ENCODE peak calls at places on chromosome 2, in nine cellular contexts. One of them, this sample, is unnamed.

GRCh38 chr2:95356821-95357700 is 45.4 kb upstream of the FAHD2A start:
- DNase-seq in breast epithelium: peak; percentile 45
- DNase-seq in spleen: no peak
- DNase-seq in heart left ventricle: no peak
- DNase-seq in tibial nerve: no peak
- DNase-seq in body of pancreas: no peak
- DNase-seq in right lobe of liver: peak; percentile 28
- DNase-seq in A549: no peak
- DNase-seq in transverse colon: no peak
- DNase-seq in this sample: no peak

GRCh38 chr2:200993097-200993496 is 29.6 kb upstream of the ORC2 start:
- DNase-seq in A549: no peak
- DNase-seq in spleen: no peak
- DNase-seq in breast epithelium: no peak
- DNase-seq in heart left ventricle: no peak
- DNase-seq in body of pancreas: no peak
- DNase-seq in right lobe of liver: no peak
- DNase-seq in tibial nerve: no peak
- DNase-seq in transverse colon: no peak
- DNase-seq in this sample: no peak

GRCh38 chr2:28358668-28359201 is 33.9 kb upstream of the FOSL2 start:
- DNase-seq in tibial nerve: no peak
- DNase-seq in spleen: no peak
- DNase-seq in heart left ventricle: no peak
- DNase-seq in breast epithelium: no peak
- DNase-seq in A549: no peak
- DNase-seq in right lobe of liver: no peak
- DNase-seq in body of pancreas: no peak
- DNase-seq in transverse colon: no peak
- DNase-seq in this sample: no peak

GRCh38 chr2:159792036-159792435 is 6.0 kb downstream of the CD302 start:
- DNase-seq in tibial nerve: no peak
- DNase-seq in right lobe of liver: no peak
- DNase-seq in transverse colon: no peak
- DNase-seq in breast epithelium: no peak
- DNase-seq in A549: no peak
- DNase-seq in body of pancreas: no peak
- DNase-seq in spleen: no peak
- DNase-seq in heart left ventricle: no peak
- DNase-seq in this sample: no peak

GRCh38 chr2:231336236-231336635 is 59.3 kb upstream of the B3GNT7 start:
- DNase-seq in body of pancreas: no peak
- DNase-seq in A549: no peak
- DNase-seq in breast epithelium: no peak
- DNase-seq in tibial nerve: no peak
- DNase-seq in heart left ventricle: no peak
- DNase-seq in right lobe of liver: no peak
- DNase-seq in transverse colon: no peak
- DNase-seq in spleen: no peak
- DNase-seq in this sample: no peak

GRCh38 chr2:100733344-100734187 is 86.4 kb upstream of the NPAS2 start:
- DNase-seq in spleen: no peak
- DNase-seq in tibial nerve: peak; percentile 24
- DNase-seq in transverse colon: no peak
- DNase-seq in heart left ventricle: no peak
- DNase-seq in right lobe of liver: no peak
- DNase-seq in A549: peak; percentile 24
- DNase-seq in breast epithelium: no peak
- DNase-seq in body of pancreas: peak; percentile 22
- DNase-seq in this sample: no peak

GRCh38 chr2:233331536-233331935 is 22.8 kb upstream of the DGKD start:
- DNase-seq in right lobe of liver: peak; percentile 74
- DNase-seq in spleen: peak; percentile 94
- DNase-seq in body of pancreas: peak; percentile 80
- DNase-seq in transverse colon: peak; percentile 77
- DNase-seq in A549: no peak
- DNase-seq in breast epithelium: no peak
- DNase-seq in tibial nerve: peak; percentile 61
- DNase-seq in heart left ventricle: peak; percentile 57
- DNase-seq in this sample: no peak

GRCh38 chr2:130332271-130333073 is 10.2 kb upstream of the IMP4 start:
- DNase-seq in breast epithelium: peak; percentile 77
- DNase-seq in spleen: peak; percentile 91
- DNase-seq in A549: peak; percentile 75
- DNase-seq in heart left ventricle: peak; percentile 64
- DNase-seq in transverse colon: peak; percentile 79
- DNase-seq in body of pancreas: peak; percentile 68
- DNase-seq in tibial nerve: peak; percentile 69
- DNase-seq in right lobe of liver: peak; percentile 75
- DNase-seq in this sample: peak; percentile 67

GRCh38 chr2:27214936-27215335 is 2.2 kb upstream of the CAD start:
- DNase-seq in right lobe of liver: no peak
- DNase-seq in A549: no peak
- DNase-seq in body of pancreas: no peak
- DNase-seq in spleen: no peak
- DNase-seq in tibial nerve: no peak
- DNase-seq in transverse colon: no peak
- DNase-seq in heart left ventricle: no peak
- DNase-seq in breast epithelium: no peak
- DNase-seq in this sample: no peak

GRCh38 chr2:111119847-111120252 is 864 bp upstream of the BCL2L11 start:
- DNase-seq in spleen: no peak
- DNase-seq in tibial nerve: no peak
- DNase-seq in A549: no peak
- DNase-seq in body of pancreas: no peak
- DNase-seq in heart left ventricle: no peak
- DNase-seq in right lobe of liver: peak; percentile 61
- DNase-seq in breast epithelium: no peak
- DNase-seq in transverse colon: peak; percentile 33
- DNase-seq in this sample: no peak

GRCh38 chr2:100857915-100858314 is 38.0 kb downstream of the NPAS2 start:
- DNase-seq in tibial nerve: no peak
- DNase-seq in right lobe of liver: no peak
- DNase-seq in transverse colon: no peak
- DNase-seq in body of pancreas: no peak
- DNase-seq in spleen: no peak
- DNase-seq in heart left ventricle: no peak
- DNase-seq in breast epithelium: no peak
- DNase-seq in A549: peak; percentile 57
- DNase-seq in this sample: no peak

GRCh38 chr2:43186679-43187374 is 39.6 kb downstream of the ZFP36L2 start:
- DNase-seq in A549: no peak
- DNase-seq in tibial nerve: peak; percentile 48
- DNase-seq in heart left ventricle: no peak
- DNase-seq in spleen: no peak
- DNase-seq in transverse colon: peak; percentile 78
- DNase-seq in breast epithelium: no peak
- DNase-seq in right lobe of liver: no peak
- DNase-seq in body of pancreas: no peak
- DNase-seq in this sample: no peak

GRCh38 chr2:144350151-144350802 is 169.6 kb downstream of the ZEB2 start:
- DNase-seq in right lobe of liver: no peak
- DNase-seq in A549: peak; percentile 51
- DNase-seq in heart left ventricle: peak; percentile 53
- DNase-seq in spleen: no peak
- DNase-seq in breast epithelium: no peak
- DNase-seq in transverse colon: no peak
- DNase-seq in body of pancreas: no peak
- DNase-seq in tibial nerve: no peak
- DNase-seq in this sample: no peak

GRCh38 chr2:85772841-85773491 is 19.2 kb downstream of the ATOH8 start:
- DNase-seq in A549: no peak
- DNase-seq in breast epithelium: no peak
- DNase-seq in transverse colon: no peak
- DNase-seq in heart left ventricle: peak; percentile 66
- DNase-seq in right lobe of liver: peak; percentile 56
- DNase-seq in body of pancreas: no peak
- DNase-seq in spleen: no peak
- DNase-seq in tibial nerve: no peak
- DNase-seq in this sample: no peak
- TF ChIP-seq POLR2A in A549: no peak
- TF ChIP-seq POLR2A in breast epithelium: no peak
- TF ChIP-seq POLR2A in transverse colon: no peak
- TF ChIP-seq POLR2A in heart left ventricle: no peak
- TF ChIP-seq POLR2A in right lobe of liver: no peak
- TF ChIP-seq POLR2A in body of pancreas: no peak
- TF ChIP-seq POLR2A in spleen: no peak
- TF ChIP-seq POLR2A in tibial nerve: no peak
- TF ChIP-seq POLR2A in this sample: no peak

GRCh38 chr2:10042301-10043161 is 819 bp upstream of the KLF11 start:
- DNase-seq in body of pancreas: peak; percentile 88
- DNase-seq in A549: no peak
- DNase-seq in transverse colon: peak; percentile 75
- DNase-seq in right lobe of liver: peak; percentile 88
- DNase-seq in heart left ventricle: peak; percentile 91
- DNase-seq in breast epithelium: no peak
- DNase-seq in tibial nerve: peak; percentile 64
- DNase-seq in spleen: peak; percentile 91
- DNase-seq in this sample: peak; percentile 88
- TF ChIP-seq POLR2A in body of pancreas: peak; percentile 71
- TF ChIP-seq POLR2A in A549: no peak
- TF ChIP-seq POLR2A in transverse colon: peak; percentile 47
- TF ChIP-seq POLR2A in right lobe of liver: peak; percentile 85
- TF ChIP-seq POLR2A in heart left ventricle: no peak
- TF ChIP-seq POLR2A in breast epithelium: no peak
- TF ChIP-seq POLR2A in tibial nerve: no peak
- TF ChIP-seq POLR2A in spleen: no peak
- TF ChIP-seq POLR2A in this sample: no peak

GRCh38 chr2:60806988-60807681 is 51.1 kb downstream of the PAPOLG start:
- DNase-seq in tibial nerve: no peak
- DNase-seq in breast epithelium: no peak
- DNase-seq in transverse colon: no peak
- DNase-seq in body of pancreas: no peak
- DNase-seq in spleen: peak; percentile 63
- DNase-seq in heart left ventricle: no peak
- DNase-seq in right lobe of liver: no peak
- DNase-seq in A549: no peak
- DNase-seq in this sample: peak; percentile 35
- TF ChIP-seq POLR2A in tibial nerve: no peak
- TF ChIP-seq POLR2A in breast epithelium: no peak
- TF ChIP-seq POLR2A in transverse colon: no peak
- TF ChIP-seq POLR2A in body of pancreas: no peak
- TF ChIP-seq POLR2A in spleen: no peak
- TF ChIP-seq POLR2A in heart left ventricle: no peak
- TF ChIP-seq POLR2A in right lobe of liver: no peak
- TF ChIP-seq POLR2A in A549: no peak
- TF ChIP-seq POLR2A in this sample: no peak

GRCh38 chr2:181461056-181461630 is 4.0 kb downstream of the ITGA4 start:
- DNase-seq in tibial nerve: no peak
- DNase-seq in transverse colon: peak; percentile 10
- DNase-seq in spleen: peak; percentile 56
- DNase-seq in A549: no peak
- DNase-seq in heart left ventricle: no peak
- DNase-seq in breast epithelium: no peak
- DNase-seq in body of pancreas: no peak
- DNase-seq in right lobe of liver: no peak
- DNase-seq in this sample: no peak
- TF ChIP-seq POLR2A in tibial nerve: no peak
- TF ChIP-seq POLR2A in transverse colon: no peak
- TF ChIP-seq POLR2A in spleen: no peak
- TF ChIP-seq POLR2A in A549: no peak
- TF ChIP-seq POLR2A in heart left ventricle: no peak
- TF ChIP-seq POLR2A in breast epithelium: no peak
- TF ChIP-seq POLR2A in body of pancreas: no peak
- TF ChIP-seq POLR2A in right lobe of liver: no peak
- TF ChIP-seq POLR2A in this sample: no peak

DNA sequence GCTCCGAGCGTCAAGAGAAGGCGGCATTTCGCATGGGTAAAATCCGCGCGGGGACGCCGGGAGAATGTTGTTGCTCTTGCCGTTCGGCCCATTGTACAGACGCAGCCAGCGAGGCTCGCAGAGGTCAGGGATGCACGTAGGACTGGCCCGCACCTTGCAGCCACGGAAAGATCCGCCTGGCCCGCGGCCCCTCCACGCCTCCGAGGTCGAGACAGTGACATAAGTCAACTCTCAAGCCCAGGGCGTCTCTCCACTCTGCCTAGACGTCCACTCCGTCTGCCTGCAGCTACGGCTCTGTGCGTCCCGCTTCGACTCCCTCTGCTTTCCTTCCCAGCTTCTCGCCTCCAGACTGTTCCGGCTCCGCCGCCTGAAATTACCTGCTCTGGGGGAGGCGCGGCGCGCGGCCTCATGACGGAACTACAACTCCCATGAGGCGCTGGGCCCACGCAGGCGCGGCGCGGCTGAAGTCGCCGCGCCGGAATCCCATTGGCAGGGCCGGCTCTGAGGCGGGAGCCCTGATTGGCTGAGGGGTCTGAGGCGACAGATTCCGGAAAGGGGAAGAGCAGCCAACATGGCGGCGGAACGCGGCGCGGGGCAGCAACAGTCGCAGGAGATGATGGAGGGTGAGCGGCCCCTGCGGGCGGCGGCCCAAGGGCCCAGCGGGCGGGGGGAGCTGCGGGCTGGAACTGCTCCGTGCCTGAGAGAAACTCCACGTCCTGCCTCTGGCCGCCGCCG is at the start of gene PPP1R7:
- DNase-seq in spleen: peak; percentile 98
- DNase-seq in body of pancreas: peak; percentile 96
- DNase-seq in transverse colon: peak; percentile 96
- DNase-seq in A549: peak; percentile 94
- DNase-seq in right lobe of liver: peak; percentile 97
- DNase-seq in heart left ventricle: peak; percentile 95
- DNase-seq in tibial nerve: peak; percentile 89
- DNase-seq in breast epithelium: peak; percentile 94
- DNase-seq in this sample: peak; percentile 99
- TF ChIP-seq POLR2A in spleen: peak; percentile 34
- TF ChIP-seq POLR2A in body of pancreas: peak; percentile 73
- TF ChIP-seq POLR2A in transverse colon: peak; percentile 64
- TF ChIP-seq POLR2A in A549: peak; percentile 72
- TF ChIP-seq POLR2A in right lobe of liver: peak; percentile 39
- TF ChIP-seq POLR2A in heart left ventricle: no peak
- TF ChIP-seq POLR2A in tibial nerve: peak; percentile 54
- TF ChIP-seq POLR2A in breast epithelium: peak; percentile 50
- TF ChIP-seq POLR2A in this sample: peak; percentile 74

GRCh38 chr2:158456309-158457066 is at the start of the genes CCDC148 and PKP4:
- DNase-seq in tibial nerve: peak; percentile 76
- DNase-seq in spleen: peak; percentile 96
- DNase-seq in heart left ventricle: peak; percentile 91
- DNase-seq in breast epithelium: peak; percentile 88
- DNase-seq in right lobe of liver: peak; percentile 93
- DNase-seq in body of pancreas: peak; percentile 92
- DNase-seq in transverse colon: peak; percentile 89
- DNase-seq in A549: peak; percentile 91
- DNase-seq in this sample: peak; percentile 85
- TF ChIP-seq POLR2A in tibial nerve: peak; percentile 43
- TF ChIP-seq POLR2A in spleen: no peak
- TF ChIP-seq POLR2A in heart left ventricle: no peak
- TF ChIP-seq POLR2A in breast epithelium: peak; percentile 18
- TF ChIP-seq POLR2A in right lobe of liver: peak; percentile 69
- TF ChIP-seq POLR2A in body of pancreas: no peak
- TF ChIP-seq POLR2A in transverse colon: no peak
- TF ChIP-seq POLR2A in A549: peak; percentile 47
- TF ChIP-seq POLR2A in this sample: peak; percentile 36

GRCh38 chr2:99278793-99279291 is 22.2 kb downstream of the LYG1 start:
- DNase-seq in spleen: no peak
- DNase-seq in breast epithelium: no peak
- DNase-seq in transverse colon: no peak
- DNase-seq in heart left ventricle: no peak
- DNase-seq in right lobe of liver: no peak
- DNase-seq in tibial nerve: no peak
- DNase-seq in body of pancreas: no peak
- DNase-seq in A549: peak; percentile 10
- DNase-seq in this sample: peak; percentile 40
- TF ChIP-seq POLR2A in spleen: no peak
- TF ChIP-seq POLR2A in breast epithelium: no peak
- TF ChIP-seq POLR2A in transverse colon: no peak
- TF ChIP-seq POLR2A in heart left ventricle: no peak
- TF ChIP-seq POLR2A in right lobe of liver: no peak
- TF ChIP-seq POLR2A in tibial nerve: no peak
- TF ChIP-seq POLR2A in body of pancreas: no peak
- TF ChIP-seq POLR2A in A549: no peak
- TF ChIP-seq POLR2A in this sample: no peak

This sample was measured in H54.